ENCODE peak calls at places on chromosomes 12 and 14, in six cellular contexts. One of them, this sample, is unnamed.
A peak's percentile ranks its signal among the peaks of the same experiment; 100 is the strongest.

GRCh38 chr14:101595887-101596721 is 34.8 kb downstream of the DIO3 start:
- DNase-seq in pulmonary artery endothelial cell: no peak
- DNase-seq in stimulated activated effector memory CD8-positive, alpha-beta T cell treated with anti-CD3 and anti-CD28 coated beads, Interleukin-12 subunit alpha, Interleukin-12 subunit beta, amount 100 ng/mL, for 72 hours: no peak
- DNase-seq in Caki2: no peak
- DNase-seq in GDM1: peak; percentile 32
- DNase-seq in GM13977: no peak
- DNase-seq in this sample: peak; percentile 86

GRCh38 chr14:64194404-64194803 is 99.8 kb downstream of the ESR2 start:
- DNase-seq in pulmonary artery endothelial cell: no peak
- DNase-seq in stimulated activated effector memory CD8-positive, alpha-beta T cell treated with anti-CD3 and anti-CD28 coated beads, Interleukin-12 subunit alpha, Interleukin-12 subunit beta, amount 100 ng/mL, for 72 hours: no peak
- DNase-seq in Caki2: no peak
- DNase-seq in GDM1: no peak
- DNase-seq in GM13977: no peak
- DNase-seq in this sample: no peak

GRCh38 chr12:19572920-19573558 is 133.7 kb downstream of the AEBP2 start:
- DNase-seq in pulmonary artery endothelial cell: peak; percentile 46
- DNase-seq in stimulated activated effector memory CD8-positive, alpha-beta T cell treated with anti-CD3 and anti-CD28 coated beads, Interleukin-12 subunit alpha, Interleukin-12 subunit beta, amount 100 ng/mL, for 72 hours: no peak
- DNase-seq in Caki2: peak; percentile 13
- DNase-seq in GDM1: no peak
- DNase-seq in GM13977: peak; percentile 47
- DNase-seq in this sample: peak; percentile 61

GRCh38 chr12:132174703-132175490 is 30.6 kb downstream of the NOC4L start:
- DNase-seq in pulmonary artery endothelial cell: no peak
- DNase-seq in stimulated activated effector memory CD8-positive, alpha-beta T cell treated with anti-CD3 and anti-CD28 coated beads, Interleukin-12 subunit alpha, Interleukin-12 subunit beta, amount 100 ng/mL, for 72 hours: no peak
- DNase-seq in Caki2: no peak
- DNase-seq in GDM1: no peak
- DNase-seq in GM13977: no peak
- DNase-seq in this sample: no peak

GRCh38 chr12:29889737-29890136 is 106.0 kb upstream of the TMTC1 start:
- DNase-seq in pulmonary artery endothelial cell: peak; percentile 2
- DNase-seq in stimulated activated effector memory CD8-positive, alpha-beta T cell treated with anti-CD3 and anti-CD28 coated beads, Interleukin-12 subunit alpha, Interleukin-12 subunit beta, amount 100 ng/mL, for 72 hours: no peak
- DNase-seq in Caki2: peak; percentile 8
- DNase-seq in GDM1: no peak
- DNase-seq in GM13977: peak; percentile 15
- DNase-seq in this sample: peak; percentile 11

GRCh38 chr14:37172024-37172869 is at the start of gene SLC25A21:
- DNase-seq in pulmonary artery endothelial cell: peak; percentile 56
- DNase-seq in stimulated activated effector memory CD8-positive, alpha-beta T cell treated with anti-CD3 and anti-CD28 coated beads, Interleukin-12 subunit alpha, Interleukin-12 subunit beta, amount 100 ng/mL, for 72 hours: no peak
- DNase-seq in Caki2: peak; percentile 84
- DNase-seq in GDM1: no peak
- DNase-seq in GM13977: no peak
- DNase-seq in this sample: no peak

GRCh38 chr12:132218915-132219314 is 74.7 kb downstream of the NOC4L start:
- DNase-seq in pulmonary artery endothelial cell: no peak
- DNase-seq in stimulated activated effector memory CD8-positive, alpha-beta T cell treated with anti-CD3 and anti-CD28 coated beads, Interleukin-12 subunit alpha, Interleukin-12 subunit beta, amount 100 ng/mL, for 72 hours: no peak
- DNase-seq in Caki2: peak; percentile 14
- DNase-seq in GDM1: no peak
- DNase-seq in GM13977: peak; percentile 63
- DNase-seq in this sample: peak; percentile 55

GRCh38 chr12:26555139-26555538 is 277.9 kb downstream of the ITPR2 start:
- DNase-seq in pulmonary artery endothelial cell: no peak
- DNase-seq in stimulated activated effector memory CD8-positive, alpha-beta T cell treated with anti-CD3 and anti-CD28 coated beads, Interleukin-12 subunit alpha, Interleukin-12 subunit beta, amount 100 ng/mL, for 72 hours: no peak
- DNase-seq in Caki2: no peak
- DNase-seq in GDM1: no peak
- DNase-seq in GM13977: no peak
- DNase-seq in this sample: no peak

GRCh38 chr12:94500831-94501567 is 41.3 kb upstream of the CEP83 start:
- DNase-seq in pulmonary artery endothelial cell: no peak
- DNase-seq in stimulated activated effector memory CD8-positive, alpha-beta T cell treated with anti-CD3 and anti-CD28 coated beads, Interleukin-12 subunit alpha, Interleukin-12 subunit beta, amount 100 ng/mL, for 72 hours: no peak
- DNase-seq in Caki2: no peak
- DNase-seq in GDM1: no peak
- DNase-seq in GM13977: no peak
- DNase-seq in this sample: no peak

GRCh38 chr12:11807453-11807852 is 158.0 kb downstream of the ETV6 start:
- DNase-seq in pulmonary artery endothelial cell: no peak
- DNase-seq in stimulated activated effector memory CD8-positive, alpha-beta T cell treated with anti-CD3 and anti-CD28 coated beads, Interleukin-12 subunit alpha, Interleukin-12 subunit beta, amount 100 ng/mL, for 72 hours: no peak
- DNase-seq in Caki2: no peak
- DNase-seq in GDM1: no peak
- DNase-seq in GM13977: no peak
- DNase-seq in this sample: peak; percentile 71

GRCh38 chr14:73245401-73246325 is 8.4 kb downstream of the PAPLN start:
- DNase-seq in pulmonary artery endothelial cell: no peak
- DNase-seq in stimulated activated effector memory CD8-positive, alpha-beta T cell treated with anti-CD3 and anti-CD28 coated beads, Interleukin-12 subunit alpha, Interleukin-12 subunit beta, amount 100 ng/mL, for 72 hours: peak; percentile 30
- DNase-seq in Caki2: no peak
- DNase-seq in GDM1: peak; percentile 38
- DNase-seq in GM13977: peak; percentile 75
- DNase-seq in this sample: peak; percentile 79

GRCh38 chr12:53180270-53180930 is at the start of the genes CSAD and ZNF740:
- DNase-seq in pulmonary artery endothelial cell: peak; percentile 80
- DNase-seq in stimulated activated effector memory CD8-positive, alpha-beta T cell treated with anti-CD3 and anti-CD28 coated beads, Interleukin-12 subunit alpha, Interleukin-12 subunit beta, amount 100 ng/mL, for 72 hours: peak; percentile 89
- DNase-seq in Caki2: peak; percentile 100
- DNase-seq in GDM1: peak; percentile 97
- DNase-seq in GM13977: peak; percentile 99
- DNase-seq in this sample: peak; percentile 99

GRCh38 chr12:106919910-106920544 is 35.7 kb upstream of the TMEM263 start:
- DNase-seq in pulmonary artery endothelial cell: no peak
- DNase-seq in stimulated activated effector memory CD8-positive, alpha-beta T cell treated with anti-CD3 and anti-CD28 coated beads, Interleukin-12 subunit alpha, Interleukin-12 subunit beta, amount 100 ng/mL, for 72 hours: no peak
- DNase-seq in Caki2: peak; percentile 10
- DNase-seq in GDM1: peak; percentile 13
- DNase-seq in GM13977: no peak
- DNase-seq in this sample: peak; percentile 57

GRCh38 chr12:22287776-22288621 is 46.5 kb downstream of the ST8SIA1 start:
- DNase-seq in pulmonary artery endothelial cell: peak; percentile 13
- DNase-seq in stimulated activated effector memory CD8-positive, alpha-beta T cell treated with anti-CD3 and anti-CD28 coated beads, Interleukin-12 subunit alpha, Interleukin-12 subunit beta, amount 100 ng/mL, for 72 hours: peak; percentile 9
- DNase-seq in Caki2: no peak
- DNase-seq in GDM1: no peak
- DNase-seq in GM13977: no peak
- DNase-seq in this sample: no peak

GRCh38 chr12:29707846-29708245 is 75.9 kb downstream of the TMTC1 start:
- DNase-seq in pulmonary artery endothelial cell: no peak
- DNase-seq in stimulated activated effector memory CD8-positive, alpha-beta T cell treated with anti-CD3 and anti-CD28 coated beads, Interleukin-12 subunit alpha, Interleukin-12 subunit beta, amount 100 ng/mL, for 72 hours: no peak
- DNase-seq in Caki2: no peak
- DNase-seq in GDM1: no peak
- DNase-seq in GM13977: no peak
- DNase-seq in this sample: no peak

GRCh38 chr12:113744802-113745395 is 221.2 kb downstream of the RBM19 start:
- DNase-seq in pulmonary artery endothelial cell: no peak
- DNase-seq in stimulated activated effector memory CD8-positive, alpha-beta T cell treated with anti-CD3 and anti-CD28 coated beads, Interleukin-12 subunit alpha, Interleukin-12 subunit beta, amount 100 ng/mL, for 72 hours: no peak
- DNase-seq in Caki2: no peak
- DNase-seq in GDM1: no peak
- DNase-seq in GM13977: no peak
- DNase-seq in this sample: no peak

GRCh38 chr14:68137704-68138619 is 318.4 kb downstream of the RAD51B start:
- DNase-seq in pulmonary artery endothelial cell: no peak
- DNase-seq in stimulated activated effector memory CD8-positive, alpha-beta T cell treated with anti-CD3 and anti-CD28 coated beads, Interleukin-12 subunit alpha, Interleukin-12 subunit beta, amount 100 ng/mL, for 72 hours: no peak
- DNase-seq in Caki2: peak; percentile 93
- DNase-seq in GDM1: no peak
- DNase-seq in GM13977: peak; percentile 7
- DNase-seq in this sample: no peak

GRCh38 chr14:77161011-77161410 is 19.4 kb upstream of the ZDHHC22 start:
- DNase-seq in pulmonary artery endothelial cell: no peak
- DNase-seq in stimulated activated effector memory CD8-positive, alpha-beta T cell treated with anti-CD3 and anti-CD28 coated beads, Interleukin-12 subunit alpha, Interleukin-12 subunit beta, amount 100 ng/mL, for 72 hours: no peak
- DNase-seq in Caki2: no peak
- DNase-seq in GDM1: no peak
- DNase-seq in GM13977: no peak
- DNase-seq in this sample: no peak

GRCh38 chr14:48771717-48772116 is 814.5 kb downstream of the RPS29 start:
- DNase-seq in pulmonary artery endothelial cell: no peak
- DNase-seq in stimulated activated effector memory CD8-positive, alpha-beta T cell treated with anti-CD3 and anti-CD28 coated beads, Interleukin-12 subunit alpha, Interleukin-12 subunit beta, amount 100 ng/mL, for 72 hours: no peak
- DNase-seq in Caki2: no peak
- DNase-seq in GDM1: no peak
- DNase-seq in GM13977: no peak
- DNase-seq in this sample: no peak

GRCh38 chr14:66638688-66639087 is 130.7 kb downstream of the GPHN start:
- DNase-seq in pulmonary artery endothelial cell: no peak
- DNase-seq in stimulated activated effector memory CD8-positive, alpha-beta T cell treated with anti-CD3 and anti-CD28 coated beads, Interleukin-12 subunit alpha, Interleukin-12 subunit beta, amount 100 ng/mL, for 72 hours: no peak
- DNase-seq in Caki2: no peak
- DNase-seq in GDM1: no peak
- DNase-seq in GM13977: no peak
- DNase-seq in this sample: no peak

GRCh38 chr12:31218203-31219025 is 107.5 kb downstream of the SINHCAF start:
- DNase-seq in pulmonary artery endothelial cell: no peak
- DNase-seq in stimulated activated effector memory CD8-positive, alpha-beta T cell treated with anti-CD3 and anti-CD28 coated beads, Interleukin-12 subunit alpha, Interleukin-12 subunit beta, amount 100 ng/mL, for 72 hours: no peak
- DNase-seq in Caki2: no peak
- DNase-seq in GDM1: no peak
- DNase-seq in GM13977: no peak
- DNase-seq in this sample: no peak

GRCh38 chr12:86216591-86216990 is 39.6 kb downstream of the MGAT4C start:
- DNase-seq in pulmonary artery endothelial cell: no peak
- DNase-seq in stimulated activated effector memory CD8-positive, alpha-beta T cell treated with anti-CD3 and anti-CD28 coated beads, Interleukin-12 subunit alpha, Interleukin-12 subunit beta, amount 100 ng/mL, for 72 hours: no peak
- DNase-seq in Caki2: no peak
- DNase-seq in GDM1: no peak
- DNase-seq in GM13977: no peak
- DNase-seq in this sample: no peak

GRCh38 chr12:127133675-127134335 is 1133.2 kb upstream of the TMEM132C start:
- DNase-seq in pulmonary artery endothelial cell: no peak
- DNase-seq in stimulated activated effector memory CD8-positive, alpha-beta T cell treated with anti-CD3 and anti-CD28 coated beads, Interleukin-12 subunit alpha, Interleukin-12 subunit beta, amount 100 ng/mL, for 72 hours: no peak
- DNase-seq in Caki2: no peak
- DNase-seq in GDM1: no peak
- DNase-seq in GM13977: no peak
- DNase-seq in this sample: no peak

GRCh38 chr14:77989441-77989891 is 180.7 kb upstream of the NRXN3 start:
- DNase-seq in pulmonary artery endothelial cell: no peak
- DNase-seq in stimulated activated effector memory CD8-positive, alpha-beta T cell treated with anti-CD3 and anti-CD28 coated beads, Interleukin-12 subunit alpha, Interleukin-12 subunit beta, amount 100 ng/mL, for 72 hours: no peak
- DNase-seq in Caki2: no peak
- DNase-seq in GDM1: no peak
- DNase-seq in GM13977: no peak
- DNase-seq in this sample: no peak

GRCh38 chr14:102089621-102090343 is 2.9 kb upstream of the HSP90AA1 start:
- DNase-seq in pulmonary artery endothelial cell: no peak
- DNase-seq in stimulated activated effector memory CD8-positive, alpha-beta T cell treated with anti-CD3 and anti-CD28 coated beads, Interleukin-12 subunit alpha, Interleukin-12 subunit beta, amount 100 ng/mL, for 72 hours: no peak
- DNase-seq in Caki2: no peak
- DNase-seq in GDM1: no peak
- DNase-seq in GM13977: no peak
- DNase-seq in this sample: no peak

GRCh38 chr12:120093592-120094355 is 22.8 kb downstream of the RAB35 start:
- DNase-seq in pulmonary artery endothelial cell: no peak
- DNase-seq in stimulated activated effector memory CD8-positive, alpha-beta T cell treated with anti-CD3 and anti-CD28 coated beads, Interleukin-12 subunit alpha, Interleukin-12 subunit beta, amount 100 ng/mL, for 72 hours: no peak
- DNase-seq in Caki2: no peak
- DNase-seq in GDM1: no peak
- DNase-seq in GM13977: peak; percentile 35
- DNase-seq in this sample: no peak

GRCh38 chr12:120225852-120226640 is 25.1 kb upstream of the RPLP0 start:
- DNase-seq in pulmonary artery endothelial cell: no peak
- DNase-seq in stimulated activated effector memory CD8-positive, alpha-beta T cell treated with anti-CD3 and anti-CD28 coated beads, Interleukin-12 subunit alpha, Interleukin-12 subunit beta, amount 100 ng/mL, for 72 hours: no peak
- DNase-seq in Caki2: no peak
- DNase-seq in GDM1: no peak
- DNase-seq in GM13977: peak; percentile 63
- DNase-seq in this sample: peak; percentile 49

GRCh38 chr12:95022477-95022876 is 19.0 kb upstream of the NDUFA12 start:
- DNase-seq in pulmonary artery endothelial cell: no peak
- DNase-seq in stimulated activated effector memory CD8-positive, alpha-beta T cell treated with anti-CD3 and anti-CD28 coated beads, Interleukin-12 subunit alpha, Interleukin-12 subunit beta, amount 100 ng/mL, for 72 hours: no peak
- DNase-seq in Caki2: peak; percentile 51
- DNase-seq in GDM1: no peak
- DNase-seq in GM13977: no peak
- DNase-seq in this sample: no peak

GRCh38 chr12:28313631-28314030 is 123.4 kb downstream of the CCDC91 start:
- DNase-seq in pulmonary artery endothelial cell: peak; percentile 44
- DNase-seq in stimulated activated effector memory CD8-positive, alpha-beta T cell treated with anti-CD3 and anti-CD28 coated beads, Interleukin-12 subunit alpha, Interleukin-12 subunit beta, amount 100 ng/mL, for 72 hours: no peak
- DNase-seq in Caki2: no peak
- DNase-seq in GDM1: no peak
- DNase-seq in GM13977: no peak
- DNase-seq in this sample: no peak

GRCh38 chr14:94364964-94365363 is 23.4 kb downstream of the SERPINA1 start:
- DNase-seq in pulmonary artery endothelial cell: no peak
- DNase-seq in stimulated activated effector memory CD8-positive, alpha-beta T cell treated with anti-CD3 and anti-CD28 coated beads, Interleukin-12 subunit alpha, Interleukin-12 subunit beta, amount 100 ng/mL, for 72 hours: no peak
- DNase-seq in Caki2: no peak
- DNase-seq in GDM1: no peak
- DNase-seq in GM13977: no peak
- DNase-seq in this sample: no peak

GRCh38 chr12:85065816-85066482 is 29.8 kb downstream of the LRRIQ1 start:
- DNase-seq in pulmonary artery endothelial cell: no peak
- DNase-seq in stimulated activated effector memory CD8-positive, alpha-beta T cell treated with anti-CD3 and anti-CD28 coated beads, Interleukin-12 subunit alpha, Interleukin-12 subunit beta, amount 100 ng/mL, for 72 hours: no peak
- DNase-seq in Caki2: no peak
- DNase-seq in GDM1: no peak
- DNase-seq in GM13977: no peak
- DNase-seq in this sample: no peak

GRCh38 chr14:75939200-75939599 is 42.6 kb downstream of the TGFB3 start:
- DNase-seq in pulmonary artery endothelial cell: no peak
- DNase-seq in stimulated activated effector memory CD8-positive, alpha-beta T cell treated with anti-CD3 and anti-CD28 coated beads, Interleukin-12 subunit alpha, Interleukin-12 subunit beta, amount 100 ng/mL, for 72 hours: no peak
- DNase-seq in Caki2: no peak
- DNase-seq in GDM1: no peak
- DNase-seq in GM13977: no peak
- DNase-seq in this sample: no peak

GRCh38 chr14:26605602-26606001 is 7.8 kb upstream of the NOVA1 start:
- DNase-seq in pulmonary artery endothelial cell: no peak
- DNase-seq in stimulated activated effector memory CD8-positive, alpha-beta T cell treated with anti-CD3 and anti-CD28 coated beads, Interleukin-12 subunit alpha, Interleukin-12 subunit beta, amount 100 ng/mL, for 72 hours: no peak
- DNase-seq in Caki2: no peak
- DNase-seq in GDM1: no peak
- DNase-seq in GM13977: no peak
- DNase-seq in this sample: no peak

GRCh38 chr12:111074559-111074958 is 154.2 kb upstream of the MYL2 start:
- DNase-seq in pulmonary artery endothelial cell: no peak
- DNase-seq in stimulated activated effector memory CD8-positive, alpha-beta T cell treated with anti-CD3 and anti-CD28 coated beads, Interleukin-12 subunit alpha, Interleukin-12 subunit beta, amount 100 ng/mL, for 72 hours: no peak
- DNase-seq in Caki2: no peak
- DNase-seq in GDM1: no peak
- DNase-seq in GM13977: no peak
- DNase-seq in this sample: no peak

GRCh38 chr14:91380610-91381371 is 36.8 kb downstream of the CCDC88C start:
- DNase-seq in pulmonary artery endothelial cell: no peak
- DNase-seq in stimulated activated effector memory CD8-positive, alpha-beta T cell treated with anti-CD3 and anti-CD28 coated beads, Interleukin-12 subunit alpha, Interleukin-12 subunit beta, amount 100 ng/mL, for 72 hours: no peak
- DNase-seq in Caki2: no peak
- DNase-seq in GDM1: no peak
- DNase-seq in GM13977: no peak
- DNase-seq in this sample: peak; percentile 45